ENCODE peak calls at places on chromosome 3, in seven cellular contexts. K is GM04504, G is substantia nigra, A is vagina, U is chondrocyte, R is fibroblast of pulmonary artery, J is posterior vena cava. S is an unnamed sample.

GRCh38 chr3:126472277-126473006 is 3.2 kb downstream of the ZXDC start:
- DNase-seq in U (no peak), R (peak), K (peak), J (peak), G (no peak), A (peak), S (peak)

GRCh38 chr3:105062853-105063252 is 303.9 kb upstream of the ALCAM start:
- DNase-seq in K (no peak), G (no peak), R (no peak), J (no peak), A (no peak), U (no peak), S (no peak)

GRCh38 chr3:123286308-123287023 is 84.7 kb downstream of the SEC22A start:
- DNase-seq in K (peak), A (peak), G (no peak), J (no peak), U (no peak), R (peak), S (no peak)

GRCh38 chr3:140568842-140569520 is 108.9 kb upstream of the TRIM42 start:
- DNase-seq in R (no peak), J (no peak), A (no peak), G (peak), U (no peak), K (no peak), S (no peak)

GRCh38 chr3:11954312-11954934 is 49.8 kb upstream of the SYN2 start:
- DNase-seq in K (no peak), U (no peak), R (peak), A (no peak), G (no peak), J (no peak), S (no peak)

GRCh38 chr3:85821130-85821756 is 862.5 kb downstream of the CADM2 start:
- DNase-seq in A (no peak), K (no peak), R (peak), U (no peak), J (no peak), G (no peak), S (no peak)

GRCh38 chr3:163058190-163058854 is 1561.7 kb downstream of the OTOL1 start:
- DNase-seq in A (no peak), K (no peak), U (no peak), R (peak), J (peak), G (no peak), S (no peak)

GRCh38 chr3:13432093-13432492 is 12.0 kb upstream of the NUP210 start:
- DNase-seq in G (no peak), A (no peak), K (no peak), J (no peak), R (no peak), U (no peak), S (no peak)

GRCh38 chr3:48661501-48662139 is 1.1 kb downstream of the CELSR3 start:
- DNase-seq in A (no peak), K (no peak), U (peak), J (peak), G (peak), R (peak), S (no peak)

GRCh38 chr3:33425456-33425855 is 14.7 kb downstream of the UBP1 start:
- DNase-seq in K (no peak), G (no peak), U (no peak), R (no peak), A (no peak), J (no peak), S (no peak)

S was measured in AG04449.